ENCODE peak calls at places on chromosomes 5 and 9, in four cellular contexts. P, J, N and T are unnamed samples.

GRCh38 chr9:71096431-71097108 is 24.9 kb downstream of the TRPM3 start:
- DNase-seq in P (no peak), N (no peak), J (no peak), T (no peak)

GRCh38 chr5:149422429-149423286 is 43.6 kb upstream of the IL17B start:
- DNase-seq in N (peak; percentile 24), J (no peak), P (no peak), T (peak; percentile 53)

GRCh38 chr9:110106698-110107097 is 101.3 kb downstream of the C9orf152 start:
- DNase-seq in J (no peak), P (no peak), N (no peak), T (no peak)

GRCh38 chr5:67249590-67249895 is 52.9 kb upstream of the CD180 start:
- DNase-seq in N (no peak), P (no peak), J (no peak), T (no peak)

GRCh38 chr9:13665418-13666066 is 386.1 kb upstream of the MPDZ start:
- DNase-seq in J (no peak), N (no peak), P (no peak), T (no peak)

GRCh38 chr9:79224672-79225433 is 346.9 kb upstream of the TLE4 start:
- DNase-seq in N (no peak), P (no peak), J (no peak), T (no peak)

GRCh38 chr5:179404321-179405053 is 59.2 kb upstream of the ADAMTS2 start:
- DNase-seq in J (no peak), P (no peak), N (no peak), T (no peak)

GRCh38 chr9:88258587-88258986 is 120.3 kb upstream of the SPATA31C2 start:
- DNase-seq in J (no peak), P (no peak), N (no peak), T (no peak)

GRCh38 chr5:68345166-68345565 is 129.6 kb downstream of the PIK3R1 start:
- DNase-seq in J (no peak), P (no peak), N (no peak), T (no peak)

GRCh38 chr9:131700765-131701433 is 39.0 kb downstream of the RAPGEF1 start:
- DNase-seq in P (no peak), N (no peak), J (no peak), T (no peak)

GRCh38 chr5:135864503-135865443 is 30.3 kb downstream of the SLC25A48 start:
- DNase-seq in N (no peak), P (no peak), J (no peak), T (no peak)

GRCh38 chr9:15485836-15486678 is 24.7 kb downstream of the PSIP1 start:
- DNase-seq in P (no peak), N (no peak), J (no peak), T (no peak)

GRCh38 chr5:154858972-154859950 is 834 bp downstream of the CNOT8 start:
- DNase-seq in J (no peak), N (no peak), P (peak; percentile 2), T (peak; percentile 22)

GRCh38 chr5:157670662-157671591 is at the start of gene C5orf52:
- DNase-seq in N (peak; percentile 63), J (peak; percentile 17), P (peak; percentile 13), T (peak; percentile 88)

GRCh38 chr5:113043491-113043931 is 66.9 kb downstream of the DCP2 start:
- DNase-seq in J (peak; percentile 10), P (no peak), N (peak; percentile 46), T (no peak)

GRCh38 chr9:137313956-137314560 is 12.0 kb upstream of the NRARP start:
- DNase-seq in P (no peak), N (peak; percentile 16), J (no peak), T (peak; percentile 46)

GRCh38 chr5:34538026-34538672 is 118.0 kb upstream of the RAI14 start:
- DNase-seq in P (no peak), J (peak; percentile 22), N (no peak), T (no peak)

GRCh38 chr5:159184236-159184635 is 25.1 kb downstream of the RNF145 start:
- DNase-seq in N (no peak), J (no peak), P (no peak), T (no peak)

GRCh38 chr5:31196309-31196708 is 2.8 kb downstream of the CDH6 start:
- DNase-seq in P (no peak), J (no peak), N (no peak), T (no peak)

GRCh38 chr9:124347968-124348358 is 67.3 kb downstream of the PSMB7 start:
- DNase-seq in P (no peak), J (no peak), N (no peak), T (no peak)

GRCh38 chr5:64206653-64207052 is 41.0 kb downstream of the RNF180 start:
- DNase-seq in P (no peak), N (no peak), J (no peak), T (no peak)

GRCh38 chr5:150021491-150022162 is 21.1 kb downstream of the HMGXB3 start:
- DNase-seq in J (no peak), N (no peak), P (no peak), T (no peak)